ENCODE peak calls at places on chromosomes 5 and 9, in six cellular contexts. One of them, this sample, is unnamed.

GRCh38 chr5:139958749-139959148 is 84.3 kb downstream of the NRG2 start:
- DNase-seq in IMR-90: no peak
- DNase-seq in H9: no peak
- DNase-seq in mesenchymal stem cell: no peak
- DNase-seq in H1: no peak
- DNase-seq in trophoblast cell: no peak
- DNase-seq in this sample: no peak

GRCh38 chr5:179382486-179382885 is 37.2 kb upstream of the ADAMTS2 start:
- DNase-seq in IMR-90: no peak
- DNase-seq in H9: peak; percentile 18
- DNase-seq in mesenchymal stem cell: no peak
- DNase-seq in H1: no peak
- DNase-seq in trophoblast cell: no peak
- DNase-seq in this sample: no peak

GRCh38 chr5:136994154-136994553 is 505.0 kb downstream of the SPOCK1 start:
- DNase-seq in IMR-90: no peak
- DNase-seq in H9: no peak
- DNase-seq in mesenchymal stem cell: no peak
- DNase-seq in H1: no peak
- DNase-seq in trophoblast cell: no peak
- DNase-seq in this sample: no peak

GRCh38 chr5:140253985-140254384 is 48.9 kb downstream of the PFDN1 start:
- DNase-seq in IMR-90: no peak
- DNase-seq in H9: no peak
- DNase-seq in mesenchymal stem cell: peak; percentile 44
- DNase-seq in H1: no peak
- DNase-seq in trophoblast cell: no peak
- DNase-seq in this sample: no peak

GRCh38 chr5:120151825-120152224 is 312.3 kb upstream of the PRR16 start:
- DNase-seq in IMR-90: no peak
- DNase-seq in H9: no peak
- DNase-seq in mesenchymal stem cell: no peak
- DNase-seq in H1: no peak
- DNase-seq in trophoblast cell: no peak
- DNase-seq in this sample: no peak

GRCh38 chr5:134794136-134794535 is 35.6 kb downstream of the DDX46 start:
- DNase-seq in IMR-90: peak; percentile 16
- DNase-seq in H9: no peak
- DNase-seq in mesenchymal stem cell: peak; percentile 33
- DNase-seq in H1: no peak
- DNase-seq in trophoblast cell: peak; percentile 25
- DNase-seq in this sample: no peak

GRCh38 chr5:95799181-95799835 is 23.2 kb downstream of the GLRX start:
- DNase-seq in IMR-90: no peak
- DNase-seq in H9: no peak
- DNase-seq in mesenchymal stem cell: peak; percentile 53
- DNase-seq in H1: no peak
- DNase-seq in trophoblast cell: no peak
- DNase-seq in this sample: no peak

GRCh38 chr5:17229308-17229707 is 11.9 kb downstream of the BASP1 start:
- DNase-seq in IMR-90: no peak
- DNase-seq in H9: no peak
- DNase-seq in mesenchymal stem cell: no peak
- DNase-seq in H1: no peak
- DNase-seq in trophoblast cell: no peak
- DNase-seq in this sample: no peak

GRCh38 chr5:175895701-175896102 is 24.3 kb downstream of the CPLX2 start:
- DNase-seq in IMR-90: no peak
- DNase-seq in H9: no peak
- DNase-seq in mesenchymal stem cell: no peak
- DNase-seq in H1: no peak
- DNase-seq in trophoblast cell: no peak
- DNase-seq in this sample: no peak

GRCh38 chr5:67206381-67207328 is 10.1 kb upstream of the CD180 start:
- DNase-seq in IMR-90: peak; percentile 84
- DNase-seq in H9: no peak
- DNase-seq in mesenchymal stem cell: no peak
- DNase-seq in H1: no peak
- DNase-seq in trophoblast cell: peak; percentile 83
- DNase-seq in this sample: no peak

GRCh38 chr5:168951341-168951740 is 349.6 kb downstream of the SLIT3 start:
- DNase-seq in IMR-90: no peak
- DNase-seq in H9: no peak
- DNase-seq in mesenchymal stem cell: peak; percentile 51
- DNase-seq in H1: no peak
- DNase-seq in trophoblast cell: no peak
- DNase-seq in this sample: no peak

GRCh38 chr9:976258-976804 is at the start of gene DMRT3:
- DNase-seq in IMR-90: no peak
- DNase-seq in H9: peak; percentile 86
- DNase-seq in mesenchymal stem cell: no peak
- DNase-seq in H1: no peak
- DNase-seq in trophoblast cell: no peak
- DNase-seq in this sample: peak; percentile 59

GRCh38 chr5:24365406-24365805 is 279.4 kb downstream of the CDH10 start:
- DNase-seq in IMR-90: no peak
- DNase-seq in H9: no peak
- DNase-seq in mesenchymal stem cell: peak; percentile 47
- DNase-seq in H1: no peak
- DNase-seq in trophoblast cell: no peak
- DNase-seq in this sample: no peak

GRCh38 chr5:170585278-170585677 is 81.5 kb downstream of the KCNIP1 start:
- DNase-seq in IMR-90: no peak
- DNase-seq in H9: no peak
- DNase-seq in mesenchymal stem cell: no peak
- DNase-seq in H1: no peak
- DNase-seq in trophoblast cell: no peak
- DNase-seq in this sample: no peak

GRCh38 chr5:170591055-170591454 is 87.2 kb downstream of the KCNIP1 start:
- DNase-seq in IMR-90: no peak
- DNase-seq in H9: no peak
- DNase-seq in mesenchymal stem cell: no peak
- DNase-seq in H1: no peak
- DNase-seq in trophoblast cell: no peak
- DNase-seq in this sample: no peak

GRCh38 chr5:170590537-170590936 is 86.7 kb downstream of the KCNIP1 start:
- DNase-seq in IMR-90: no peak
- DNase-seq in H9: no peak
- DNase-seq in mesenchymal stem cell: no peak
- DNase-seq in H1: no peak
- DNase-seq in trophoblast cell: no peak
- DNase-seq in this sample: no peak

GRCh38 chr5:170589643-170590042 is 85.8 kb downstream of the KCNIP1 start:
- DNase-seq in IMR-90: no peak
- DNase-seq in H9: no peak
- DNase-seq in mesenchymal stem cell: no peak
- DNase-seq in H1: no peak
- DNase-seq in trophoblast cell: no peak
- DNase-seq in this sample: no peak

DNA sequence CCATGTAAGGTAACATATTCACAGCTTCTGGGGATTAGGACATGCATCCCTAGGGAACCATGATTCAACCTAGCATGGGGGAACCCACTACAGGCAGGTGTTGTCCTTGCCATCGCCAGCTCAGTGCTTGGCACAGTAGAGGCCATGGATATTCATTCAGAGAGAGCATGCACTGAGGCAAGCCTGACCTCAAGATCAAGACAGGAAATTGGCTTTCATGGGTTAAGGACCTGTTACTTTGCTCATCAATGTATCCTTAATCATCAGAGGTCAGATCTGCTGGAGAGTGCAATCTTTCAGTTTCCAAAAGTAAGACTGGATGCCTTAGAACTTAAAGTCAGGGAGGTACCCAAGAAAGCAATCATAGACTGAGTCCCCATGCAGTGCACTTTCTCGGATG is 84.0 kb downstream of the KCNIP1 start:
- DNase-seq in IMR-90: no peak
- DNase-seq in H9: no peak
- DNase-seq in mesenchymal stem cell: no peak
- DNase-seq in H1: no peak
- DNase-seq in trophoblast cell: no peak
- DNase-seq in this sample: no peak
- H4K91ac ChIP-seq in IMR-90: no peak overlapping the region
- H4K91ac ChIP-seq in H9: no peak overlapping the region
- H4K91ac ChIP-seq in mesenchymal stem cell: no peak overlapping the region
- H4K91ac ChIP-seq in H1: no peak overlapping the region
- H4K91ac ChIP-seq in trophoblast cell: no peak overlapping the region
- H4K91ac ChIP-seq in this sample: no peak overlapping the region

GRCh38 chr9:134219721-134220060 is 55.3 kb upstream of the RNU6ATAC start:
- DNase-seq in IMR-90: no peak
- DNase-seq in H9: no peak
- DNase-seq in mesenchymal stem cell: no peak
- DNase-seq in H1: no peak
- DNase-seq in trophoblast cell: no peak
- DNase-seq in this sample: no peak
- H4K91ac ChIP-seq in IMR-90: no peak overlapping the region
- H4K91ac ChIP-seq in H9: no peak overlapping the region
- H4K91ac ChIP-seq in mesenchymal stem cell: peak overlapping the region; percentile 64
- H4K91ac ChIP-seq in H1: no peak overlapping the region
- H4K91ac ChIP-seq in trophoblast cell: no peak overlapping the region
- H4K91ac ChIP-seq in this sample: no peak overlapping the region

DNA sequence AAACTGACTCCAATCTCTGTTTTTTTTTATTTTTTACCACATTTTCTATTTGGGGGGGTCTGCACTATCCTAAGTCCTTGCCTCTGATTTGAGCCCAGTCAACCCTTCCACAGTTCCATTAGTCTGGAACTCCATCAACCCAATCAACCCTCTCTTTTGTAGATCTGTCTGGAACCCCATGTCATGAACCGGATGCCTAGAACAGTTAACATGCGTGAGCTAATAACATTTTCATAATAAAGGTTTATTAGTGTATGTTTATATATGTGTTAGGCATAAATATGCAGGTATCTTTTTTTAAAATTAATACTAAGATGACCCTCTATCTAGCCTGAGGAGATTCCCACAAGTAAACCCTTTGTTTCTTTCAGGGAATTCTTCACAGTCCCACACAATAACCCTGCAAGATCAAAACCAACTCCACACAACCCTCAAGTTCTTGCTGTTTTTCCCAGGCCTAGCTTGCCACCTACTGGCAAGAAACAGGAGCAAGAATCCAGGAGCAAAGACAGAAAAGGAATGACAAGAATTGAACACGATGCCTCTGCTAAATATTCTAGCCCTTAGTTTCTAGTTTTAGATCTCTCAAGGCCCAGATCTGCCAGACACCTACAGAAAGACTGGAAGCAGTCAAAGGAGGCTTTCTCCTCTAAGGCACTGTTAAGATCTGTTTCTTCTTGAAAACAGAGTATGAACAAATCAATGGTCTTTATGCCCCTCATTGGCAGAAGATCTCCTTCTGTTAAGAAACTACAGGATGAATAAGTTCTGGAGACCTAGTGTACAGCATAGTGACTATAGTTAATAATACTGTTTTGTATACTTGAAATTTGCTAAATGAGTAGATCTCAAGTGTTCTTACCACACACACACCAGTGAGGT is 100.4 kb downstream of the TRIM36 start:
- DNase-seq in IMR-90: peak; percentile 58
- DNase-seq in H9: peak; percentile 64
- DNase-seq in mesenchymal stem cell: peak; percentile 64
- DNase-seq in H1: no peak
- DNase-seq in trophoblast cell: peak; percentile 34
- DNase-seq in this sample: peak; percentile 59
- H4K91ac ChIP-seq in IMR-90: no peak overlapping the region
- H4K91ac ChIP-seq in H9: no peak overlapping the region
- H4K91ac ChIP-seq in mesenchymal stem cell: no peak overlapping the region
- H4K91ac ChIP-seq in H1: no peak overlapping the region
- H4K91ac ChIP-seq in trophoblast cell: no peak overlapping the region
- H4K91ac ChIP-seq in this sample: no peak overlapping the region

DNA sequence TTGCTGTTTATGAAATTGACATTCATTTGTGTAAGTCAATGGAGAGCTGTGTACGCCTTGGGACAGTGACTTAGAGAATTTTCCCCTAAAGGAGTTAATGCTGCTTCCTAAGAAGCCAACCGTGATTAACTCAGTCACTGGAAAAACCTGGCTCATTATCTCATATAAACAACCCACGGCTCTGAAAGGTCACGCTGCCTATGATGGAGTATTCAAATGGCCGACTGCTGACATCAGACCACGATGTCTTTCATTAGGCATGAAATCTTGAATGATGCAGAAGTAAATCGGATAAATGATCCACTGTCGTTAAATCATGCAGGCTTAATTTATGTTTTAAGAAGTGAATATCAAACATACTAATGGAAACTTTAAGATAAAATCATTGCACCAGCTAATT is 603.7 kb downstream of the RAB3C start:
- DNase-seq in IMR-90: peak; percentile 54
- DNase-seq in H9: no peak
- DNase-seq in mesenchymal stem cell: peak; percentile 67
- DNase-seq in H1: no peak
- DNase-seq in trophoblast cell: no peak
- DNase-seq in this sample: no peak
- H4K91ac ChIP-seq in IMR-90: no peak overlapping the region
- H4K91ac ChIP-seq in H9: no peak overlapping the region
- H4K91ac ChIP-seq in mesenchymal stem cell: no peak overlapping the region
- H4K91ac ChIP-seq in H1: no peak overlapping the region
- H4K91ac ChIP-seq in trophoblast cell: no peak overlapping the region
- H4K91ac ChIP-seq in this sample: no peak overlapping the region

This sample was measured in neuronal stem cell.